ENCODE peak calls at places on chromosomes 16 and 17, in ten cellular contexts. One of them, this sample, is unnamed.

GRCh38 chr16:31033709-31034492 is 543 bp downstream of the STX4 start:
- DNase-seq in epithelial cell of esophagus: peak; percentile 84
- DNase-seq in stimulated activated CD4-positive, alpha-beta T cell treated with anti-CD3 and anti-CD28 coated beads, Interleukin-15, amount 100 ng/mL, for 1 hour: peak; percentile 74
- DNase-seq in activated CD4-positive, alpha-beta T cell treated with anti-CD3 and anti-CD28 coated beads for 24 hours: peak; percentile 82
- DNase-seq in endothelial cell: peak; percentile 80
- DNase-seq in AG10803: peak; percentile 75
- DNase-seq in fibroblast of mammary gland: peak; percentile 75
- DNase-seq in BE2C: peak; percentile 90
- DNase-seq in B cell: peak; percentile 89
- DNase-seq in effector CD4-positive, alpha-beta T cell: peak; percentile 81
- DNase-seq in this sample: peak; percentile 84

GRCh38 chr16:74982303-74982702 is 2.6 kb downstream of the WDR59 start:
- DNase-seq in epithelial cell of esophagus: no peak
- DNase-seq in stimulated activated CD4-positive, alpha-beta T cell treated with anti-CD3 and anti-CD28 coated beads, Interleukin-15, amount 100 ng/mL, for 1 hour: no peak
- DNase-seq in activated CD4-positive, alpha-beta T cell treated with anti-CD3 and anti-CD28 coated beads for 24 hours: no peak
- DNase-seq in endothelial cell: no peak
- DNase-seq in AG10803: no peak
- DNase-seq in fibroblast of mammary gland: no peak
- DNase-seq in BE2C: no peak
- DNase-seq in B cell: no peak
- DNase-seq in effector CD4-positive, alpha-beta T cell: no peak
- DNase-seq in this sample: no peak

GRCh38 chr16:48383204-48383876 is 1.9 kb downstream of the SIAH1 start:
- DNase-seq in epithelial cell of esophagus: no peak
- DNase-seq in stimulated activated CD4-positive, alpha-beta T cell treated with anti-CD3 and anti-CD28 coated beads, Interleukin-15, amount 100 ng/mL, for 1 hour: no peak
- DNase-seq in activated CD4-positive, alpha-beta T cell treated with anti-CD3 and anti-CD28 coated beads for 24 hours: no peak
- DNase-seq in endothelial cell: no peak
- DNase-seq in AG10803: peak; percentile 69
- DNase-seq in fibroblast of mammary gland: peak; percentile 67
- DNase-seq in BE2C: no peak
- DNase-seq in B cell: no peak
- DNase-seq in effector CD4-positive, alpha-beta T cell: no peak
- DNase-seq in this sample: no peak

GRCh38 chr16:81621496-81621895 is 157.6 kb upstream of the PLCG2 start:
- DNase-seq in epithelial cell of esophagus: peak; percentile 99
- DNase-seq in stimulated activated CD4-positive, alpha-beta T cell treated with anti-CD3 and anti-CD28 coated beads, Interleukin-15, amount 100 ng/mL, for 1 hour: no peak
- DNase-seq in activated CD4-positive, alpha-beta T cell treated with anti-CD3 and anti-CD28 coated beads for 24 hours: no peak
- DNase-seq in endothelial cell: no peak
- DNase-seq in AG10803: no peak
- DNase-seq in fibroblast of mammary gland: no peak
- DNase-seq in BE2C: no peak
- DNase-seq in B cell: no peak
- DNase-seq in effector CD4-positive, alpha-beta T cell: no peak
- DNase-seq in this sample: no peak

GRCh38 chr16:83513006-83513755 is 294.6 kb upstream of the HSBP1 start:
- DNase-seq in epithelial cell of esophagus: peak; percentile 75
- DNase-seq in stimulated activated CD4-positive, alpha-beta T cell treated with anti-CD3 and anti-CD28 coated beads, Interleukin-15, amount 100 ng/mL, for 1 hour: no peak
- DNase-seq in activated CD4-positive, alpha-beta T cell treated with anti-CD3 and anti-CD28 coated beads for 24 hours: no peak
- DNase-seq in endothelial cell: no peak
- DNase-seq in AG10803: peak; percentile 93
- DNase-seq in fibroblast of mammary gland: peak; percentile 83
- DNase-seq in BE2C: no peak
- DNase-seq in B cell: no peak
- DNase-seq in effector CD4-positive, alpha-beta T cell: no peak
- DNase-seq in this sample: no peak

GRCh38 chr17:14070344-14071007 is 1.2 kb downstream of the COX10 start:
- DNase-seq in epithelial cell of esophagus: no peak
- DNase-seq in stimulated activated CD4-positive, alpha-beta T cell treated with anti-CD3 and anti-CD28 coated beads, Interleukin-15, amount 100 ng/mL, for 1 hour: no peak
- DNase-seq in activated CD4-positive, alpha-beta T cell treated with anti-CD3 and anti-CD28 coated beads for 24 hours: no peak
- DNase-seq in endothelial cell: no peak
- DNase-seq in AG10803: no peak
- DNase-seq in fibroblast of mammary gland: no peak
- DNase-seq in BE2C: no peak
- DNase-seq in B cell: no peak
- DNase-seq in effector CD4-positive, alpha-beta T cell: no peak
- DNase-seq in this sample: no peak

GRCh38 chr17:40060887-40061480 is 1.8 kb upstream of the THRA start:
- DNase-seq in epithelial cell of esophagus: no peak
- DNase-seq in stimulated activated CD4-positive, alpha-beta T cell treated with anti-CD3 and anti-CD28 coated beads, Interleukin-15, amount 100 ng/mL, for 1 hour: no peak
- DNase-seq in activated CD4-positive, alpha-beta T cell treated with anti-CD3 and anti-CD28 coated beads for 24 hours: no peak
- DNase-seq in endothelial cell: no peak
- DNase-seq in AG10803: no peak
- DNase-seq in fibroblast of mammary gland: no peak
- DNase-seq in BE2C: no peak
- DNase-seq in B cell: no peak
- DNase-seq in effector CD4-positive, alpha-beta T cell: no peak
- DNase-seq in this sample: no peak

GRCh38 chr17:79479876-79480275 is 131.0 kb downstream of the RBFOX3 start:
- DNase-seq in epithelial cell of esophagus: no peak
- DNase-seq in stimulated activated CD4-positive, alpha-beta T cell treated with anti-CD3 and anti-CD28 coated beads, Interleukin-15, amount 100 ng/mL, for 1 hour: no peak
- DNase-seq in activated CD4-positive, alpha-beta T cell treated with anti-CD3 and anti-CD28 coated beads for 24 hours: no peak
- DNase-seq in endothelial cell: no peak
- DNase-seq in AG10803: no peak
- DNase-seq in fibroblast of mammary gland: no peak
- DNase-seq in BE2C: no peak
- DNase-seq in B cell: no peak
- DNase-seq in effector CD4-positive, alpha-beta T cell: no peak
- DNase-seq in this sample: no peak

GRCh38 chr17:68457168-68457538 is at the start of gene WIPI1:
- DNase-seq in epithelial cell of esophagus: no peak
- DNase-seq in stimulated activated CD4-positive, alpha-beta T cell treated with anti-CD3 and anti-CD28 coated beads, Interleukin-15, amount 100 ng/mL, for 1 hour: no peak
- DNase-seq in activated CD4-positive, alpha-beta T cell treated with anti-CD3 and anti-CD28 coated beads for 24 hours: no peak
- DNase-seq in endothelial cell: no peak
- DNase-seq in AG10803: no peak
- DNase-seq in fibroblast of mammary gland: no peak
- DNase-seq in BE2C: no peak
- DNase-seq in B cell: no peak
- DNase-seq in effector CD4-positive, alpha-beta T cell: no peak
- DNase-seq in this sample: no peak

GRCh38 chr17:46773676-46774075 is 44.8 kb downstream of the WNT3 start:
- DNase-seq in epithelial cell of esophagus: no peak
- DNase-seq in stimulated activated CD4-positive, alpha-beta T cell treated with anti-CD3 and anti-CD28 coated beads, Interleukin-15, amount 100 ng/mL, for 1 hour: no peak
- DNase-seq in activated CD4-positive, alpha-beta T cell treated with anti-CD3 and anti-CD28 coated beads for 24 hours: no peak
- DNase-seq in endothelial cell: no peak
- DNase-seq in AG10803: no peak
- DNase-seq in fibroblast of mammary gland: no peak
- DNase-seq in BE2C: peak; percentile 35
- DNase-seq in B cell: peak; percentile 18
- DNase-seq in effector CD4-positive, alpha-beta T cell: no peak
- DNase-seq in this sample: no peak

GRCh38 chr17:74086992-74087391 is 116.5 kb upstream of the RPL38 start:
- DNase-seq in epithelial cell of esophagus: no peak
- DNase-seq in stimulated activated CD4-positive, alpha-beta T cell treated with anti-CD3 and anti-CD28 coated beads, Interleukin-15, amount 100 ng/mL, for 1 hour: no peak
- DNase-seq in activated CD4-positive, alpha-beta T cell treated with anti-CD3 and anti-CD28 coated beads for 24 hours: no peak
- DNase-seq in endothelial cell: no peak
- DNase-seq in AG10803: no peak
- DNase-seq in fibroblast of mammary gland: no peak
- DNase-seq in BE2C: no peak
- DNase-seq in B cell: no peak
- DNase-seq in effector CD4-positive, alpha-beta T cell: no peak
- DNase-seq in this sample: no peak

GRCh38 chr16:56357765-56358322 is 67.5 kb downstream of the AMFR start:
- DNase-seq in epithelial cell of esophagus: no peak
- DNase-seq in stimulated activated CD4-positive, alpha-beta T cell treated with anti-CD3 and anti-CD28 coated beads, Interleukin-15, amount 100 ng/mL, for 1 hour: no peak
- DNase-seq in activated CD4-positive, alpha-beta T cell treated with anti-CD3 and anti-CD28 coated beads for 24 hours: no peak
- DNase-seq in endothelial cell: no peak
- DNase-seq in AG10803: no peak
- DNase-seq in fibroblast of mammary gland: no peak
- DNase-seq in BE2C: peak; percentile 23
- DNase-seq in B cell: no peak
- DNase-seq in effector CD4-positive, alpha-beta T cell: no peak
- DNase-seq in this sample: no peak

GRCh38 chr17:2361361-2361760 is 24.1 kb downstream of the SGSM2 start:
- DNase-seq in epithelial cell of esophagus: peak; percentile 37
- DNase-seq in stimulated activated CD4-positive, alpha-beta T cell treated with anti-CD3 and anti-CD28 coated beads, Interleukin-15, amount 100 ng/mL, for 1 hour: no peak
- DNase-seq in activated CD4-positive, alpha-beta T cell treated with anti-CD3 and anti-CD28 coated beads for 24 hours: no peak
- DNase-seq in endothelial cell: no peak
- DNase-seq in AG10803: no peak
- DNase-seq in fibroblast of mammary gland: no peak
- DNase-seq in BE2C: no peak
- DNase-seq in B cell: no peak
- DNase-seq in effector CD4-positive, alpha-beta T cell: no peak
- DNase-seq in this sample: no peak

GRCh38 chr17:21164226-21165019 is 37.7 kb downstream of the DHRS7B start:
- DNase-seq in epithelial cell of esophagus: no peak
- DNase-seq in stimulated activated CD4-positive, alpha-beta T cell treated with anti-CD3 and anti-CD28 coated beads, Interleukin-15, amount 100 ng/mL, for 1 hour: no peak
- DNase-seq in activated CD4-positive, alpha-beta T cell treated with anti-CD3 and anti-CD28 coated beads for 24 hours: no peak
- DNase-seq in endothelial cell: no peak
- DNase-seq in AG10803: peak; percentile 45
- DNase-seq in fibroblast of mammary gland: no peak
- DNase-seq in BE2C: no peak
- DNase-seq in B cell: no peak
- DNase-seq in effector CD4-positive, alpha-beta T cell: no peak
- DNase-seq in this sample: no peak

GRCh38 chr17:21549107-21549687 is 143.1 kb upstream of the KCNJ18 start:
- DNase-seq in epithelial cell of esophagus: peak; percentile 58
- DNase-seq in stimulated activated CD4-positive, alpha-beta T cell treated with anti-CD3 and anti-CD28 coated beads, Interleukin-15, amount 100 ng/mL, for 1 hour: no peak
- DNase-seq in activated CD4-positive, alpha-beta T cell treated with anti-CD3 and anti-CD28 coated beads for 24 hours: no peak
- DNase-seq in endothelial cell: no peak
- DNase-seq in AG10803: peak; percentile 63
- DNase-seq in fibroblast of mammary gland: peak; percentile 83
- DNase-seq in BE2C: no peak
- DNase-seq in B cell: no peak
- DNase-seq in effector CD4-positive, alpha-beta T cell: no peak
- DNase-seq in this sample: no peak

GRCh38 chr17:28635506-28635905 is 9.5 kb downstream of the BLTP2 start:
- DNase-seq in epithelial cell of esophagus: peak; percentile 48
- DNase-seq in stimulated activated CD4-positive, alpha-beta T cell treated with anti-CD3 and anti-CD28 coated beads, Interleukin-15, amount 100 ng/mL, for 1 hour: no peak
- DNase-seq in activated CD4-positive, alpha-beta T cell treated with anti-CD3 and anti-CD28 coated beads for 24 hours: no peak
- DNase-seq in endothelial cell: no peak
- DNase-seq in AG10803: no peak
- DNase-seq in fibroblast of mammary gland: no peak
- DNase-seq in BE2C: no peak
- DNase-seq in B cell: no peak
- DNase-seq in effector CD4-positive, alpha-beta T cell: no peak
- DNase-seq in this sample: no peak

GRCh38 chr17:7750321-7750821 is 32.8 kb downstream of the DNAH2 start:
- DNase-seq in epithelial cell of esophagus: peak; percentile 64
- DNase-seq in stimulated activated CD4-positive, alpha-beta T cell treated with anti-CD3 and anti-CD28 coated beads, Interleukin-15, amount 100 ng/mL, for 1 hour: no peak
- DNase-seq in activated CD4-positive, alpha-beta T cell treated with anti-CD3 and anti-CD28 coated beads for 24 hours: no peak
- DNase-seq in endothelial cell: no peak
- DNase-seq in AG10803: peak; percentile 86
- DNase-seq in fibroblast of mammary gland: peak; percentile 84
- DNase-seq in BE2C: no peak
- DNase-seq in B cell: no peak
- DNase-seq in effector CD4-positive, alpha-beta T cell: no peak
- DNase-seq in this sample: no peak

GRCh38 chr17:78678220-78678554 is 101.0 kb upstream of the DNAH17 start:
- DNase-seq in epithelial cell of esophagus: no peak
- DNase-seq in stimulated activated CD4-positive, alpha-beta T cell treated with anti-CD3 and anti-CD28 coated beads, Interleukin-15, amount 100 ng/mL, for 1 hour: no peak
- DNase-seq in activated CD4-positive, alpha-beta T cell treated with anti-CD3 and anti-CD28 coated beads for 24 hours: no peak
- DNase-seq in endothelial cell: no peak
- DNase-seq in AG10803: no peak
- DNase-seq in fibroblast of mammary gland: no peak
- DNase-seq in BE2C: no peak
- DNase-seq in B cell: no peak
- DNase-seq in effector CD4-positive, alpha-beta T cell: no peak
- DNase-seq in this sample: no peak

GRCh38 chr17:3978421-3979275 is 14.4 kb upstream of the ATP2A3 start:
- DNase-seq in epithelial cell of esophagus: no peak
- DNase-seq in stimulated activated CD4-positive, alpha-beta T cell treated with anti-CD3 and anti-CD28 coated beads, Interleukin-15, amount 100 ng/mL, for 1 hour: no peak
- DNase-seq in activated CD4-positive, alpha-beta T cell treated with anti-CD3 and anti-CD28 coated beads for 24 hours: no peak
- DNase-seq in endothelial cell: no peak
- DNase-seq in AG10803: no peak
- DNase-seq in fibroblast of mammary gland: peak; percentile 22
- DNase-seq in BE2C: no peak
- DNase-seq in B cell: no peak
- DNase-seq in effector CD4-positive, alpha-beta T cell: no peak
- DNase-seq in this sample: no peak

GRCh38 chr17:80501739-80502577 is 25.6 kb upstream of the NPTX1 start:
- DNase-seq in epithelial cell of esophagus: no peak
- DNase-seq in stimulated activated CD4-positive, alpha-beta T cell treated with anti-CD3 and anti-CD28 coated beads, Interleukin-15, amount 100 ng/mL, for 1 hour: no peak
- DNase-seq in activated CD4-positive, alpha-beta T cell treated with anti-CD3 and anti-CD28 coated beads for 24 hours: no peak
- DNase-seq in endothelial cell: no peak
- DNase-seq in AG10803: no peak
- DNase-seq in fibroblast of mammary gland: peak; percentile 95
- DNase-seq in BE2C: no peak
- DNase-seq in B cell: no peak
- DNase-seq in effector CD4-positive, alpha-beta T cell: no peak
- DNase-seq in this sample: no peak

GRCh38 chr16:24986512-24987303 is 28.5 kb downstream of the ARHGAP17 start:
- DNase-seq in epithelial cell of esophagus: peak; percentile 49
- DNase-seq in stimulated activated CD4-positive, alpha-beta T cell treated with anti-CD3 and anti-CD28 coated beads, Interleukin-15, amount 100 ng/mL, for 1 hour: no peak
- DNase-seq in activated CD4-positive, alpha-beta T cell treated with anti-CD3 and anti-CD28 coated beads for 24 hours: no peak
- DNase-seq in endothelial cell: no peak
- DNase-seq in AG10803: peak; percentile 86
- DNase-seq in fibroblast of mammary gland: peak; percentile 85
- DNase-seq in BE2C: no peak
- DNase-seq in B cell: no peak
- DNase-seq in effector CD4-positive, alpha-beta T cell: no peak
- DNase-seq in this sample: no peak

GRCh38 chr17:45073414-45074070 is 12.4 kb downstream of the NMT1 start:
- DNase-seq in epithelial cell of esophagus: peak; percentile 30
- DNase-seq in stimulated activated CD4-positive, alpha-beta T cell treated with anti-CD3 and anti-CD28 coated beads, Interleukin-15, amount 100 ng/mL, for 1 hour: no peak
- DNase-seq in activated CD4-positive, alpha-beta T cell treated with anti-CD3 and anti-CD28 coated beads for 24 hours: no peak
- DNase-seq in endothelial cell: no peak
- DNase-seq in AG10803: peak; percentile 98
- DNase-seq in fibroblast of mammary gland: peak; percentile 91
- DNase-seq in BE2C: no peak
- DNase-seq in B cell: no peak
- DNase-seq in effector CD4-positive, alpha-beta T cell: no peak
- DNase-seq in this sample: no peak

GRCh38 chr16:48687421-48688038 is 77.5 kb upstream of the N4BP1 start:
- DNase-seq in epithelial cell of esophagus: peak; percentile 78
- DNase-seq in stimulated activated CD4-positive, alpha-beta T cell treated with anti-CD3 and anti-CD28 coated beads, Interleukin-15, amount 100 ng/mL, for 1 hour: no peak
- DNase-seq in activated CD4-positive, alpha-beta T cell treated with anti-CD3 and anti-CD28 coated beads for 24 hours: peak; percentile 7
- DNase-seq in endothelial cell: peak; percentile 65
- DNase-seq in AG10803: peak; percentile 63
- DNase-seq in fibroblast of mammary gland: peak; percentile 72
- DNase-seq in BE2C: peak; percentile 63
- DNase-seq in B cell: peak; percentile 20
- DNase-seq in effector CD4-positive, alpha-beta T cell: no peak
- DNase-seq in this sample: no peak

GRCh38 chr16:47461598-47462266 is 601 bp downstream of the PHKB start:
- DNase-seq in epithelial cell of esophagus: peak; percentile 78
- DNase-seq in stimulated activated CD4-positive, alpha-beta T cell treated with anti-CD3 and anti-CD28 coated beads, Interleukin-15, amount 100 ng/mL, for 1 hour: no peak
- DNase-seq in activated CD4-positive, alpha-beta T cell treated with anti-CD3 and anti-CD28 coated beads for 24 hours: no peak
- DNase-seq in endothelial cell: peak; percentile 54
- DNase-seq in AG10803: peak; percentile 50
- DNase-seq in fibroblast of mammary gland: peak; percentile 72
- DNase-seq in BE2C: no peak
- DNase-seq in B cell: peak; percentile 29
- DNase-seq in effector CD4-positive, alpha-beta T cell: no peak
- DNase-seq in this sample: no peak

GRCh38 chr17:75428775-75429469 is 23.4 kb upstream of the GRB2 start:
- DNase-seq in epithelial cell of esophagus: peak; percentile 88
- DNase-seq in stimulated activated CD4-positive, alpha-beta T cell treated with anti-CD3 and anti-CD28 coated beads, Interleukin-15, amount 100 ng/mL, for 1 hour: no peak
- DNase-seq in activated CD4-positive, alpha-beta T cell treated with anti-CD3 and anti-CD28 coated beads for 24 hours: no peak
- DNase-seq in endothelial cell: no peak
- DNase-seq in AG10803: peak; percentile 60
- DNase-seq in fibroblast of mammary gland: peak; percentile 84
- DNase-seq in BE2C: no peak
- DNase-seq in B cell: no peak
- DNase-seq in effector CD4-positive, alpha-beta T cell: no peak
- DNase-seq in this sample: no peak

GRCh38 chr17:59377410-59377809 is 46.0 kb downstream of the YPEL2 start:
- DNase-seq in epithelial cell of esophagus: no peak
- DNase-seq in stimulated activated CD4-positive, alpha-beta T cell treated with anti-CD3 and anti-CD28 coated beads, Interleukin-15, amount 100 ng/mL, for 1 hour: no peak
- DNase-seq in activated CD4-positive, alpha-beta T cell treated with anti-CD3 and anti-CD28 coated beads for 24 hours: no peak
- DNase-seq in endothelial cell: no peak
- DNase-seq in AG10803: peak; percentile 80
- DNase-seq in fibroblast of mammary gland: peak; percentile 76
- DNase-seq in BE2C: no peak
- DNase-seq in B cell: no peak
- DNase-seq in effector CD4-positive, alpha-beta T cell: no peak
- DNase-seq in this sample: no peak

GRCh38 chr17:40104570-40105471 is 4.4 kb upstream of the NR1D1 start:
- DNase-seq in epithelial cell of esophagus: peak; percentile 92
- DNase-seq in stimulated activated CD4-positive, alpha-beta T cell treated with anti-CD3 and anti-CD28 coated beads, Interleukin-15, amount 100 ng/mL, for 1 hour: no peak
- DNase-seq in activated CD4-positive, alpha-beta T cell treated with anti-CD3 and anti-CD28 coated beads for 24 hours: no peak
- DNase-seq in endothelial cell: no peak
- DNase-seq in AG10803: no peak
- DNase-seq in fibroblast of mammary gland: peak; percentile 42
- DNase-seq in BE2C: no peak
- DNase-seq in B cell: no peak
- DNase-seq in effector CD4-positive, alpha-beta T cell: no peak
- DNase-seq in this sample: no peak

GRCh38 chr17:68694791-68695485 is 93.8 kb upstream of the FAM20A start:
- DNase-seq in epithelial cell of esophagus: no peak
- DNase-seq in stimulated activated CD4-positive, alpha-beta T cell treated with anti-CD3 and anti-CD28 coated beads, Interleukin-15, amount 100 ng/mL, for 1 hour: no peak
- DNase-seq in activated CD4-positive, alpha-beta T cell treated with anti-CD3 and anti-CD28 coated beads for 24 hours: no peak
- DNase-seq in endothelial cell: no peak
- DNase-seq in AG10803: peak; percentile 69
- DNase-seq in fibroblast of mammary gland: peak; percentile 57
- DNase-seq in BE2C: no peak
- DNase-seq in B cell: no peak
- DNase-seq in effector CD4-positive, alpha-beta T cell: no peak
- DNase-seq in this sample: no peak